ENCODE peak calls at places on chromosomes 13 and 19, in eight cellular contexts. One of them, this sample, is unnamed.

GRCh38 chr13:49082653-49083536 is 107.2 kb downstream of the FNDC3A start:
- DNase-seq in GM06990: peak; percentile 72
- DNase-seq in astrocyte: peak; percentile 85
- DNase-seq in CD8-positive, alpha-beta T cell: no peak
- DNase-seq in nephron progenitor cell: no peak
- DNase-seq in heart right ventricle: no peak
- DNase-seq in progenitor cell of endocrine pancreas: no peak
- DNase-seq in tibial nerve: no peak
- DNase-seq in this sample: no peak

GRCh38 chr13:59064042-59064441 is 1099.7 kb downstream of the DIAPH3 start:
- DNase-seq in GM06990: no peak
- DNase-seq in astrocyte: no peak
- DNase-seq in CD8-positive, alpha-beta T cell: no peak
- DNase-seq in nephron progenitor cell: no peak
- DNase-seq in heart right ventricle: no peak
- DNase-seq in progenitor cell of endocrine pancreas: no peak
- DNase-seq in tibial nerve: no peak
- DNase-seq in this sample: no peak

GRCh38 chr19:57934820-57935665 is at the start of gene ZNF418:
- DNase-seq in GM06990: peak; percentile 31
- DNase-seq in astrocyte: peak; percentile 85
- DNase-seq in CD8-positive, alpha-beta T cell: peak; percentile 57
- DNase-seq in nephron progenitor cell: peak; percentile 56
- DNase-seq in heart right ventricle: peak; percentile 44
- DNase-seq in progenitor cell of endocrine pancreas: peak; percentile 21
- DNase-seq in tibial nerve: peak; percentile 37
- DNase-seq in this sample: no peak

GRCh38 chr19:44891016-44891882 is at the start of gene TOMM40:
- DNase-seq in GM06990: no peak
- DNase-seq in astrocyte: peak; percentile 98
- DNase-seq in CD8-positive, alpha-beta T cell: no peak
- DNase-seq in nephron progenitor cell: peak; percentile 100
- DNase-seq in heart right ventricle: no peak
- DNase-seq in progenitor cell of endocrine pancreas: peak; percentile 22
- DNase-seq in tibial nerve: no peak
- DNase-seq in this sample: peak; percentile 99

GRCh38 chr13:97142452-97142851 is 79.7 kb upstream of the MBNL2 start:
- DNase-seq in GM06990: no peak
- DNase-seq in astrocyte: no peak
- DNase-seq in CD8-positive, alpha-beta T cell: no peak
- DNase-seq in nephron progenitor cell: no peak
- DNase-seq in heart right ventricle: peak; percentile 20
- DNase-seq in progenitor cell of endocrine pancreas: no peak
- DNase-seq in tibial nerve: no peak
- DNase-seq in this sample: no peak

GRCh38 chr13:103188688-103189326 is 122.6 kb upstream of the SLC10A2 start:
- DNase-seq in GM06990: no peak
- DNase-seq in astrocyte: peak; percentile 13
- DNase-seq in CD8-positive, alpha-beta T cell: no peak
- DNase-seq in nephron progenitor cell: no peak
- DNase-seq in heart right ventricle: no peak
- DNase-seq in progenitor cell of endocrine pancreas: no peak
- DNase-seq in tibial nerve: no peak
- DNase-seq in this sample: no peak

GRCh38 chr19:18292460-18292809 is 11.0 kb upstream of the JUND start:
- DNase-seq in GM06990: no peak
- DNase-seq in astrocyte: no peak
- DNase-seq in CD8-positive, alpha-beta T cell: no peak
- DNase-seq in nephron progenitor cell: no peak
- DNase-seq in heart right ventricle: no peak
- DNase-seq in progenitor cell of endocrine pancreas: no peak
- DNase-seq in tibial nerve: no peak
- DNase-seq in this sample: no peak

GRCh38 chr13:67369895-67370660 is 139.9 kb upstream of the PCDH9 start:
- DNase-seq in GM06990: no peak
- DNase-seq in astrocyte: peak; percentile 96
- DNase-seq in CD8-positive, alpha-beta T cell: no peak
- DNase-seq in nephron progenitor cell: no peak
- DNase-seq in heart right ventricle: no peak
- DNase-seq in progenitor cell of endocrine pancreas: no peak
- DNase-seq in tibial nerve: no peak
- DNase-seq in this sample: no peak

GRCh38 chr19:289651-290538 is 1.3 kb downstream of the PLPP2 start:
- DNase-seq in GM06990: no peak
- DNase-seq in astrocyte: peak; percentile 24
- DNase-seq in CD8-positive, alpha-beta T cell: no peak
- DNase-seq in nephron progenitor cell: no peak
- DNase-seq in heart right ventricle: no peak
- DNase-seq in progenitor cell of endocrine pancreas: no peak
- DNase-seq in tibial nerve: no peak
- DNase-seq in this sample: no peak

GRCh38 chr19:54431255-54431838 is 16.1 kb downstream of the TTYH1 start:
- DNase-seq in GM06990: no peak
- DNase-seq in astrocyte: peak; percentile 31
- DNase-seq in CD8-positive, alpha-beta T cell: no peak
- DNase-seq in nephron progenitor cell: no peak
- DNase-seq in heart right ventricle: no peak
- DNase-seq in progenitor cell of endocrine pancreas: no peak
- DNase-seq in tibial nerve: no peak
- DNase-seq in this sample: no peak

DNA sequence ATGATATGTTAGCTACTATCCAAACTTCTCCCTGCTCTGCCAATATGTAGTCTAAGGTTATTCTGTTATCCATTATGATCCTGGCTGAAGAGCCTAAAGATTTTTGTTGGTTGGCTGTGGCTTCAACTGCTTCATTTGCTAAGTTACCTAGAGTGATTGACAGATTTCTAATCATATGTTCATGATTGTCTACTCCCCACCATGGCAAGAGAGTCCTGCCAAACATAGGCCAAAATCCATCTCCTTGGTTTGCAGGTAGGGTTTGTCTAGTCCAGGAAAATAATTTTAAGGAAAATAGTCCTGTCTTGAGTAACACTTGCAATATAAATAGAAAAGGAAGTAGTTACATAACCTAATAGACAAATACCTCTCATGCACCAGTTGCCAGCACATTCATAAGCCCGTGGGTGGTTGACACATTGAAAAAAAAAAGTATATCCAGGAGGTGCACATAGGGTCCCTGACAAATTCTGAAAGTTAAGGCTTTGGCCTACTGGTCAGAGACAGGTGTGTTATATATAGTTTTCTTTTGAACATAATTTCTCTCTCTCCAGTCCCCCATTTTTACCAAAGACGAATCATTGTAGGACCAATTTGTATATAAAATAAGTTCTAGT is 5.4 kb upstream of the CBY2 start:
- DNase-seq in GM06990: peak; percentile 50
- DNase-seq in astrocyte: peak; percentile 27
- DNase-seq in CD8-positive, alpha-beta T cell: no peak
- DNase-seq in nephron progenitor cell: no peak
- DNase-seq in heart right ventricle: no peak
- DNase-seq in progenitor cell of endocrine pancreas: no peak
- DNase-seq in tibial nerve: no peak
- DNase-seq in this sample: no peak
- TF ChIP-seq CTCF in GM06990: no peak
- TF ChIP-seq CTCF in astrocyte: no peak
- TF ChIP-seq CTCF in CD8-positive, alpha-beta T cell: no peak
- TF ChIP-seq CTCF in nephron progenitor cell: no peak
- TF ChIP-seq CTCF in heart right ventricle: no peak
- TF ChIP-seq CTCF in progenitor cell of endocrine pancreas: no peak
- TF ChIP-seq CTCF in tibial nerve: no peak
- TF ChIP-seq CTCF in this sample: no peak

GRCh38 chr19:13033244-13033643 is 38.0 kb downstream of the NFIX start:
- DNase-seq in GM06990: no peak
- DNase-seq in astrocyte: no peak
- DNase-seq in CD8-positive, alpha-beta T cell: no peak
- DNase-seq in nephron progenitor cell: no peak
- DNase-seq in heart right ventricle: no peak
- DNase-seq in progenitor cell of endocrine pancreas: no peak
- DNase-seq in tibial nerve: no peak
- DNase-seq in this sample: no peak
- TF ChIP-seq CTCF in GM06990: peak; percentile 29
- TF ChIP-seq CTCF in astrocyte: no peak
- TF ChIP-seq CTCF in CD8-positive, alpha-beta T cell: no peak
- TF ChIP-seq CTCF in nephron progenitor cell: no peak
- TF ChIP-seq CTCF in heart right ventricle: no peak
- TF ChIP-seq CTCF in progenitor cell of endocrine pancreas: no peak
- TF ChIP-seq CTCF in tibial nerve: peak; percentile 16
- TF ChIP-seq CTCF in this sample: no peak

DNA sequence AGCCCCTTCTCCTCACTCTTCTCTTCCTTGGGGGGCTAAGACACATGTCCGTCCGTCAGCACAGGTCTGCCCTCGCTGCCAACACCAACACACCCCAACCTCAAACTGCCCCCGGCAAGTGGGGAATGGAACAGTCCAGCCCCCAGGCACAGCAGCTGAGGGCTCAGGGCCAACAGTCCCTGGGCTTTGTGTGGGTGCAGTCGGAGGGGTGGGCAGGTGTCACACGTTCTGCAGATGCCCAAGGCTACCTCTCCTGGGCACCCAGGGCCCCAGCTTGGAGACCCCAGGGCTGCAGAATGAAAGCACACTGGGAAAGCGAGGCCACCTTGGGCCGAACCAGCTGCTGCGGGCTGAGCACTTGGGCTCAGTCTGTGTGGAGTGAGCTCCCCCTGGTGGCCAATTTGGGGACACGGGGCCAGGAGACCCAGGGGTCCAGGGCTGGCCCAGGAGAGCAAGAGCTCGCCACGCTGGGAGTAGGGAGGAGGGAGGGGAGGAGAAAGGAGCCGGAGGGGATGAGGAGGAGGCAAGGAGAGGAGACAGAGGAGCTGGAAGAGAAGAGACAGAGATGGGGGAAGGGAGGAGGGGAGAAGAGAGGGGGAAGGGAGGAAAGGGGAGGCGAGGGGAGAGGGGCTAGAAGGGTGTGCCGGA is 14.0 kb upstream of the ATP8B3 start:
- DNase-seq in GM06990: peak; percentile 54
- DNase-seq in astrocyte: peak; percentile 16
- DNase-seq in CD8-positive, alpha-beta T cell: peak; percentile 86
- DNase-seq in nephron progenitor cell: peak; percentile 92
- DNase-seq in heart right ventricle: peak; percentile 80
- DNase-seq in progenitor cell of endocrine pancreas: peak; percentile 86
- DNase-seq in tibial nerve: peak; percentile 79
- DNase-seq in this sample: peak; percentile 83
- TF ChIP-seq CTCF in GM06990: peak; percentile 97
- TF ChIP-seq CTCF in astrocyte: peak; percentile 62
- TF ChIP-seq CTCF in CD8-positive, alpha-beta T cell: peak; percentile 76
- TF ChIP-seq CTCF in nephron progenitor cell: peak; percentile 88
- TF ChIP-seq CTCF in heart right ventricle: peak; percentile 87
- TF ChIP-seq CTCF in progenitor cell of endocrine pancreas: peak; percentile 92
- TF ChIP-seq CTCF in tibial nerve: peak; percentile 93
- TF ChIP-seq CTCF in this sample: peak; percentile 8

DNA sequence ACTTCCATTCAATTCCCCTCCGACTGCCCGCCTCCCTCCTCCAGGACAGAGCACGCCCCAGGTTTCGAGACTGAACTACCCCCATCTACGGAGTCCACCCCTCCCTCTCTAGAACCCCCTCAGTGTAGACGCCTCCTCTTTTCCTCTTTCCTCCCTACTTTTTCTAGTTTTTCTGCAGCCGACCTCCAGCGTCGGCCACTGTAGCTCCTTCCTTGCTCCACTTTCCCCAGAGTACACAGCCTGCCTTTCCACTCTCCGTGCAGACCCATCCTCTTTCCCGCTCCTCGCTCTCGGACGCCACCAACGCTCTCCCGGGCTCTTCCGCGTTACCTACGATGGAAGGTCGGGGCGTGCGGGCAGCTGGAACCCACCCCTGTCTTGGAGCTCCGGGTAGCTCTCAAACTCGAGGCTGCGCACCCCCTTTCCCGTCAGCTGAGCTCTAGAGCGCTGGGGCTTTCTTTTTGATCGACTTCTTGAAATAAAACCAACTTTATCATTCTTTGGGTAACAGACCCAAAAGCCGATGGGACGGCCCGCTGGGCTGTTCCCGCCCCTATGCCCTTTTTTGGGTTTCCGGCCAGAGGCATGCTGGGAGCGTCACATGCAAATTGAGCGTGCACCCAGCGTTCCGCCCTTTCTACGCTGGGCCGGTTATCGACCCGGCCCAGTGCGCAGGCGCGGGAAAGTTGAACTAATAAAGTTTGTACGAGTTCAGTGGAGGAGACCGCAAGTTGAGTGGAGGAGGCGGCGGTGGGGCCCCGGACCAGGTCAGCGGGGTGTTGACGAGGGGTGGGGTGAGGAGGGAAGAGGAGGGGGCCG is at the start of the genes BCL2L12 and IRF3:
- DNase-seq in GM06990: peak; percentile 95
- DNase-seq in astrocyte: peak; percentile 81
- DNase-seq in CD8-positive, alpha-beta T cell: peak; percentile 100
- DNase-seq in nephron progenitor cell: peak; percentile 99
- DNase-seq in heart right ventricle: peak; percentile 97
- DNase-seq in progenitor cell of endocrine pancreas: peak; percentile 97
- DNase-seq in tibial nerve: peak; percentile 98
- DNase-seq in this sample: peak; percentile 99
- TF ChIP-seq CTCF in GM06990: no peak
- TF ChIP-seq CTCF in astrocyte: no peak
- TF ChIP-seq CTCF in CD8-positive, alpha-beta T cell: no peak
- TF ChIP-seq CTCF in nephron progenitor cell: no peak
- TF ChIP-seq CTCF in heart right ventricle: no peak
- TF ChIP-seq CTCF in progenitor cell of endocrine pancreas: no peak
- TF ChIP-seq CTCF in tibial nerve: peak; percentile 13
- TF ChIP-seq CTCF in this sample: no peak

GRCh38 chr19:4713384-4713951 is 10.2 kb downstream of the DPP9 start:
- DNase-seq in GM06990: no peak
- DNase-seq in astrocyte: peak; percentile 100
- DNase-seq in CD8-positive, alpha-beta T cell: no peak
- DNase-seq in nephron progenitor cell: no peak
- DNase-seq in heart right ventricle: peak; percentile 77
- DNase-seq in progenitor cell of endocrine pancreas: no peak
- DNase-seq in tibial nerve: peak; percentile 70
- DNase-seq in this sample: no peak

GRCh38 chr19:4710281-4710600 is 13.4 kb downstream of the DPP9 start:
- DNase-seq in GM06990: no peak
- DNase-seq in astrocyte: no peak
- DNase-seq in CD8-positive, alpha-beta T cell: no peak
- DNase-seq in nephron progenitor cell: no peak
- DNase-seq in heart right ventricle: no peak
- DNase-seq in progenitor cell of endocrine pancreas: no peak
- DNase-seq in tibial nerve: no peak
- DNase-seq in this sample: no peak

GRCh38 chr19:4714016-4714415 is 9.6 kb downstream of the DPP9 start:
- DNase-seq in GM06990: no peak
- DNase-seq in astrocyte: no peak
- DNase-seq in CD8-positive, alpha-beta T cell: no peak
- DNase-seq in nephron progenitor cell: no peak
- DNase-seq in heart right ventricle: no peak
- DNase-seq in progenitor cell of endocrine pancreas: no peak
- DNase-seq in tibial nerve: no peak
- DNase-seq in this sample: no peak

GRCh38 chr19:4711211-4711610 is 12.4 kb downstream of the DPP9 start:
- DNase-seq in GM06990: no peak
- DNase-seq in astrocyte: no peak
- DNase-seq in CD8-positive, alpha-beta T cell: no peak
- DNase-seq in nephron progenitor cell: no peak
- DNase-seq in heart right ventricle: no peak
- DNase-seq in progenitor cell of endocrine pancreas: no peak
- DNase-seq in tibial nerve: no peak
- DNase-seq in this sample: no peak

DNA sequence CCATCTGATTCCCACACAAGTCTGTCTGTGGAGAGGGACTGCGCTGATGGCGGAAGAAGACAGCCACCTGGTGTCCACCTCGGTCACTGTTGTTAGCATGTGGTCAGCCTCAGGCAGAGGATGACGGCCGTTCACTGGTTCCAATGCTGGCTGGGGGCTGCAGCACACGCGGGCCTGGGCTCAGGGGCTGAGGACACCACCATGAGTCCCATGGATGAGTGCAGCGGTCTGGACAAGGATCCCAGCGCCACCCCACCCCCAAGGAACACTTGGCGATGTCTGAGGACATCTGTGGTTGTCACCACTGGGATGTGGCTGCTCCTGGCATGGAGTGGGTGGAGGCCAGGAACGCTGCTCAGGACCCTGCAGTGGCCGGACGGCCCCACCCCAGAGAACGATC is 10.9 kb downstream of the DPP9 start:
- DNase-seq in GM06990: no peak
- DNase-seq in astrocyte: no peak
- DNase-seq in CD8-positive, alpha-beta T cell: no peak
- DNase-seq in nephron progenitor cell: no peak
- DNase-seq in heart right ventricle: no peak
- DNase-seq in progenitor cell of endocrine pancreas: no peak
- DNase-seq in tibial nerve: no peak
- DNase-seq in this sample: no peak
- TF ChIP-seq CTCF in GM06990: no peak
- TF ChIP-seq CTCF in astrocyte: no peak
- TF ChIP-seq CTCF in CD8-positive, alpha-beta T cell: no peak
- TF ChIP-seq CTCF in nephron progenitor cell: no peak
- TF ChIP-seq CTCF in heart right ventricle: no peak
- TF ChIP-seq CTCF in progenitor cell of endocrine pancreas: no peak
- TF ChIP-seq CTCF in tibial nerve: no peak
- TF ChIP-seq CTCF in this sample: no peak